ENCODE peak calls at places on chromosomes 16 and 17, in seven cellular contexts. P is stimulated activated CD4-positive, alpha-beta T cell treated with anti-CD3 and anti-CD28 coated beads, Interleukin-1b, Interleukin-23, amount 100 ng/mL, for 24 hours; R is left lobe of liver; G is amniotic stem cell; Y is RWPE1; E is activated T-cell treated with anti-CD3 and anti-CD28 coated beads for 24 hours; M is osteoblast. Z is an unnamed sample.

GRCh38 chr16:27193300-27193990 is 9.9 kb upstream of the KDM8 start:
- DNase-seq in Y (no peak), E (no peak), P (no peak), M (no peak), R (no peak), G (no peak), Z (no peak)

GRCh38 chr17:50882851-50883250 is 16.7 kb upstream of the TOB1 start:
- DNase-seq in P (no peak), M (peak; percentile 84), E (no peak), Y (peak; percentile 68), R (peak; percentile 21), G (peak; percentile 53), Z (no peak)

GRCh38 chr17:72145972-72146755 is 25.3 kb downstream of the SOX9 start:
- DNase-seq in G (no peak), E (no peak), R (no peak), P (no peak), M (no peak), Y (no peak), Z (no peak)

GRCh38 chr17:78142113-78142861 is 3.9 kb upstream of the C17orf99 start:
- DNase-seq in Y (peak; percentile 88), E (no peak), R (peak; percentile 46), P (no peak), G (no peak), M (peak; percentile 81), Z (peak; percentile 87)

GRCh38 chr16:89001117-89002027 is 24.4 kb upstream of the CBFA2T3 start:
- DNase-seq in Y (no peak), E (no peak), P (no peak), R (no peak), G (no peak), M (peak; percentile 77), Z (no peak)

GRCh38 chr17:33922971-33923370 is 332.1 kb upstream of the CCL2 start:
- DNase-seq in P (no peak), Y (no peak), E (no peak), R (no peak), M (peak; percentile 63), G (no peak), Z (no peak)

GRCh38 chr17:68352041-68352440 is 60.7 kb downstream of the ARSG start:
- DNase-seq in R (no peak), Y (no peak), P (no peak), G (no peak), M (no peak), E (no peak), Z (no peak)

GRCh38 chr16:67230809-67231660 is 4.1 kb downstream of the TMEM208 start:
- DNase-seq in R (peak; percentile 76), M (peak; percentile 72), Y (no peak), P (no peak), E (no peak), G (no peak), Z (no peak)

GRCh38 chr16:77918792-77919707 is 103.3 kb upstream of the CLEC3A start:
- DNase-seq in Y (no peak), M (peak; percentile 44), P (no peak), G (no peak), R (no peak), E (no peak), Z (no peak)

GRCh38 chr16:57186630-57187507 is 740 bp downstream of the RSPRY1 start:
- DNase-seq in Y (peak; percentile 41), R (peak; percentile 49), E (no peak), P (no peak), G (no peak), M (peak; percentile 69), Z (peak; percentile 20)

GRCh38 chr17:32622540-32622939 is 135.7 kb downstream of the CDK5R1 start:
- DNase-seq in P (no peak), M (no peak), R (no peak), E (no peak), G (no peak), Y (no peak), Z (no peak)

GRCh38 chr17:21345236-21345635 is 30.9 kb upstream of the KCNJ12 start:
- DNase-seq in E (no peak), R (no peak), P (no peak), G (no peak), M (peak; percentile 19), Y (no peak), Z (no peak)

GRCh38 chr16:58264961-58265479 is 29.8 kb downstream of the PRSS54 start:
- DNase-seq in G (peak; percentile 59), Y (peak; percentile 86), E (no peak), P (no peak), R (no peak), M (peak; percentile 80), Z (peak; percentile 43)

GRCh38 chr17:43702636-43703035 is 40.9 kb upstream of the MEOX1 start:
- DNase-seq in R (no peak), E (no peak), G (no peak), M (no peak), Y (peak; percentile 38), P (no peak), Z (peak; percentile 24)

GRCh38 chr16:89502319-89502843 is 5.8 kb upstream of the SPG7 start:
- DNase-seq in G (no peak), M (peak; percentile 88), E (no peak), P (no peak), Y (peak; percentile 72), R (no peak), Z (peak; percentile 90)

GRCh38 chr16:17329412-17329811 is 141.3 kb downstream of the XYLT1 start:
- DNase-seq in E (no peak), G (no peak), R (no peak), M (no peak), P (no peak), Y (no peak), Z (no peak)

GRCh38 chr17:38750312-38751121 is 2.0 kb upstream of the PSMB3 start:
- DNase-seq in P (no peak), G (no peak), M (no peak), E (no peak), R (no peak), Y (no peak), Z (peak; percentile 56)

GRCh38 chr16:81514041-81514559 is 69.5 kb downstream of the CMIP start:
- DNase-seq in R (no peak), Y (no peak), G (no peak), P (no peak), M (peak; percentile 68), E (no peak), Z (no peak)

GRCh38 chr17:31802502-31802901 is 56.5 kb downstream of the COPRS start:
- DNase-seq in E (no peak), G (no peak), R (no peak), Y (no peak), P (no peak), M (no peak), Z (no peak)

GRCh38 chr17:3894927-3895343 is 2.1 kb upstream of the CAMKK1 start:
- DNase-seq in Y (no peak), R (no peak), M (peak; percentile 95), E (no peak), G (peak; percentile 15), P (no peak), Z (no peak)

GRCh38 chr17:51362818-51363598 is 102.7 kb downstream of the UTP18 start:
- DNase-seq in E (no peak), M (peak; percentile 37), G (no peak), P (no peak), Y (peak; percentile 14), R (no peak), Z (no peak)

GRCh38 chr17:22277595-22277994 is 585.3 kb downstream of the KCNJ18 start:
- DNase-seq in R (no peak), P (no peak), Y (no peak), G (no peak), E (no peak), M (no peak), Z (no peak)

GRCh38 chr17:83199500-83200201 is 120.2 kb downstream of the METRNL start:
- DNase-seq in R (no peak), M (peak; percentile 97), G (no peak), P (peak; percentile 29), Y (no peak), E (peak; percentile 40), Z (no peak)